ENCODE peak calls at places on chromosomes 7 and 10, in six cellular contexts. One of them, this sample, is unnamed.

GRCh38 chr10:129908406-129908805 is 55.7 kb downstream of the EBF3 start:
- DNase-seq in EH: no peak
- DNase-seq in AG10803: no peak
- DNase-seq in stimulated activated naive CD4-positive, alpha-beta T cell: no peak
- DNase-seq in OCI-LY7: no peak
- DNase-seq in tibial nerve: no peak
- DNase-seq in this sample: no peak

GRCh38 chr7:83271212-83272099 is 108.8 kb upstream of the PCLO start:
- DNase-seq in OCI-LY7: peak
- DNase-seq in AG10803: peak
- DNase-seq in tibial nerve: no peak
- DNase-seq in EH: peak
- DNase-seq in stimulated activated naive CD4-positive, alpha-beta T cell: no peak
- DNase-seq in this sample: no peak

GRCh38 chr7:80960228-80960627 is 41.4 kb upstream of the SEMA3C start:
- DNase-seq in stimulated activated naive CD4-positive, alpha-beta T cell: no peak
- DNase-seq in EH: peak
- DNase-seq in AG10803: peak
- DNase-seq in OCI-LY7: no peak
- DNase-seq in tibial nerve: no peak
- DNase-seq in this sample: no peak

GRCh38 chr7:111752022-111752582 is 189.8 kb upstream of the IMMP2L start:
- DNase-seq in tibial nerve: no peak
- DNase-seq in AG10803: peak
- DNase-seq in stimulated activated naive CD4-positive, alpha-beta T cell: peak
- DNase-seq in EH: peak
- DNase-seq in OCI-LY7: peak
- DNase-seq in this sample: peak

GRCh38 chr7:151425670-151426075 is 14.3 kb downstream of the CRYGN start:
- DNase-seq in AG10803: peak
- DNase-seq in stimulated activated naive CD4-positive, alpha-beta T cell: no peak
- DNase-seq in OCI-LY7: no peak
- DNase-seq in EH: peak
- DNase-seq in tibial nerve: no peak
- DNase-seq in this sample: no peak

GRCh38 chr7:122033641-122034040 is 110.4 kb downstream of the AASS start:
- DNase-seq in stimulated activated naive CD4-positive, alpha-beta T cell: no peak
- DNase-seq in tibial nerve: no peak
- DNase-seq in OCI-LY7: no peak
- DNase-seq in EH: no peak
- DNase-seq in AG10803: no peak
- DNase-seq in this sample: no peak

GRCh38 chr10:73758704-73759511 is 14.7 kb downstream of the SEC24C start:
- DNase-seq in stimulated activated naive CD4-positive, alpha-beta T cell: no peak
- DNase-seq in OCI-LY7: no peak
- DNase-seq in EH: no peak
- DNase-seq in AG10803: no peak
- DNase-seq in tibial nerve: no peak
- DNase-seq in this sample: no peak

GRCh38 chr10:85600026-85600743 is 766.4 kb downstream of the GRID1 start:
- DNase-seq in AG10803: no peak
- DNase-seq in tibial nerve: no peak
- DNase-seq in stimulated activated naive CD4-positive, alpha-beta T cell: no peak
- DNase-seq in EH: no peak
- DNase-seq in OCI-LY7: no peak
- DNase-seq in this sample: no peak

GRCh38 chr7:141014091-141014490 is 661 bp downstream of the MRPS33 start:
- DNase-seq in tibial nerve: no peak
- DNase-seq in EH: peak
- DNase-seq in AG10803: peak
- DNase-seq in OCI-LY7: no peak
- DNase-seq in stimulated activated naive CD4-positive, alpha-beta T cell: no peak
- DNase-seq in this sample: no peak

GRCh38 chr7:5429253-5429856 is 5.7 kb upstream of the TNRC18 start:
- DNase-seq in stimulated activated naive CD4-positive, alpha-beta T cell: no peak
- DNase-seq in tibial nerve: no peak
- DNase-seq in AG10803: peak
- DNase-seq in EH: peak
- DNase-seq in OCI-LY7: no peak
- DNase-seq in this sample: no peak

GRCh38 chr10:63197304-63198092 is 64.4 kb downstream of the NRBF2 start:
- DNase-seq in EH: peak
- DNase-seq in AG10803: peak
- DNase-seq in tibial nerve: no peak
- DNase-seq in OCI-LY7: no peak
- DNase-seq in stimulated activated naive CD4-positive, alpha-beta T cell: no peak
- DNase-seq in this sample: no peak

GRCh38 chr7:159095979-159096411 is 48.7 kb downstream of the VIPR2 start:
- DNase-seq in EH: no peak
- DNase-seq in AG10803: no peak
- DNase-seq in OCI-LY7: no peak
- DNase-seq in stimulated activated naive CD4-positive, alpha-beta T cell: no peak
- DNase-seq in tibial nerve: no peak
- DNase-seq in this sample: no peak

GRCh38 chr10:62723375-62723774 is 81.1 kb upstream of the ADO start:
- DNase-seq in AG10803: no peak
- DNase-seq in OCI-LY7: no peak
- DNase-seq in tibial nerve: no peak
- DNase-seq in stimulated activated naive CD4-positive, alpha-beta T cell: no peak
- DNase-seq in EH: no peak
- DNase-seq in this sample: no peak

GRCh38 chr10:129101232-129101980 is 365.6 kb upstream of the MGMT start:
- DNase-seq in stimulated activated naive CD4-positive, alpha-beta T cell: peak
- DNase-seq in AG10803: no peak
- DNase-seq in OCI-LY7: no peak
- DNase-seq in tibial nerve: no peak
- DNase-seq in EH: no peak
- DNase-seq in this sample: peak

GRCh38 chr7:38615665-38616064 is 15.5 kb downstream of the AMPH start:
- DNase-seq in stimulated activated naive CD4-positive, alpha-beta T cell: no peak
- DNase-seq in OCI-LY7: no peak
- DNase-seq in EH: no peak
- DNase-seq in AG10803: no peak
- DNase-seq in tibial nerve: no peak
- DNase-seq in this sample: no peak

GRCh38 chr7:105880571-105881330 is 4.4 kb upstream of the ATXN7L1 start:
- DNase-seq in OCI-LY7: no peak
- DNase-seq in stimulated activated naive CD4-positive, alpha-beta T cell: no peak
- DNase-seq in AG10803: no peak
- DNase-seq in EH: no peak
- DNase-seq in tibial nerve: no peak
- DNase-seq in this sample: no peak

GRCh38 chr7:2934211-2934731 is 90.2 kb upstream of the GNA12 start:
- DNase-seq in EH: peak
- DNase-seq in stimulated activated naive CD4-positive, alpha-beta T cell: no peak
- DNase-seq in OCI-LY7: no peak
- DNase-seq in AG10803: peak
- DNase-seq in tibial nerve: no peak
- DNase-seq in this sample: no peak

GRCh38 chr7:136925049-136925448 is 56.6 kb downstream of the CHRM2 start:
- DNase-seq in EH: peak
- DNase-seq in stimulated activated naive CD4-positive, alpha-beta T cell: no peak
- DNase-seq in tibial nerve: no peak
- DNase-seq in AG10803: no peak
- DNase-seq in OCI-LY7: no peak
- DNase-seq in this sample: no peak

GRCh38 chr10:30510184-30510931 is 76.4 kb downstream of the MAP3K8 start:
- DNase-seq in tibial nerve: peak
- DNase-seq in AG10803: peak
- DNase-seq in EH: peak
- DNase-seq in OCI-LY7: no peak
- DNase-seq in stimulated activated naive CD4-positive, alpha-beta T cell: no peak
- DNase-seq in this sample: no peak

GRCh38 chr7:157234271-157234670 is 95.5 kb downstream of the UBE3C start:
- DNase-seq in tibial nerve: no peak
- DNase-seq in OCI-LY7: no peak
- DNase-seq in AG10803: peak
- DNase-seq in stimulated activated naive CD4-positive, alpha-beta T cell: no peak
- DNase-seq in EH: peak
- DNase-seq in this sample: no peak

GRCh38 chr10:29435809-29436501 is 147.1 kb downstream of the LYZL1 start:
- DNase-seq in AG10803: peak
- DNase-seq in OCI-LY7: no peak
- DNase-seq in stimulated activated naive CD4-positive, alpha-beta T cell: no peak
- DNase-seq in tibial nerve: no peak
- DNase-seq in EH: peak
- DNase-seq in this sample: no peak

GRCh38 chr10:119896061-119896655 is 3.6 kb downstream of the SEC23IP start:
- DNase-seq in stimulated activated naive CD4-positive, alpha-beta T cell: no peak
- DNase-seq in tibial nerve: peak
- DNase-seq in AG10803: peak
- DNase-seq in OCI-LY7: no peak
- DNase-seq in EH: peak
- DNase-seq in this sample: no peak

GRCh38 chr7:121202834-121203233 is 126.0 kb upstream of the WNT16 start:
- DNase-seq in OCI-LY7: no peak
- DNase-seq in AG10803: peak
- DNase-seq in EH: peak
- DNase-seq in stimulated activated naive CD4-positive, alpha-beta T cell: no peak
- DNase-seq in tibial nerve: no peak
- DNase-seq in this sample: no peak

GRCh38 chr7:82841828-82842227 is 320.9 kb downstream of the PCLO start:
- DNase-seq in EH: peak
- DNase-seq in OCI-LY7: no peak
- DNase-seq in stimulated activated naive CD4-positive, alpha-beta T cell: no peak
- DNase-seq in tibial nerve: no peak
- DNase-seq in AG10803: no peak
- DNase-seq in this sample: no peak

GRCh38 chr7:129176853-129177369 is 11.5 kb upstream of the SMO start:
- DNase-seq in stimulated activated naive CD4-positive, alpha-beta T cell: no peak
- DNase-seq in AG10803: no peak
- DNase-seq in OCI-LY7: no peak
- DNase-seq in EH: no peak
- DNase-seq in tibial nerve: no peak
- DNase-seq in this sample: no peak

GRCh38 chr10:19256331-19256730 is 207.7 kb downstream of the MALRD1 start:
- DNase-seq in AG10803: no peak
- DNase-seq in OCI-LY7: no peak
- DNase-seq in stimulated activated naive CD4-positive, alpha-beta T cell: no peak
- DNase-seq in tibial nerve: no peak
- DNase-seq in EH: no peak
- DNase-seq in this sample: no peak

GRCh38 chr7:55550010-55550409 is 22.3 kb downstream of the VOPP1 start:
- DNase-seq in AG10803: no peak
- DNase-seq in OCI-LY7: peak
- DNase-seq in tibial nerve: no peak
- DNase-seq in stimulated activated naive CD4-positive, alpha-beta T cell: no peak
- DNase-seq in EH: no peak
- DNase-seq in this sample: no peak

GRCh38 chr7:155263522-155264197 is 34.0 kb upstream of the INSIG1 start:
- DNase-seq in OCI-LY7: peak
- DNase-seq in EH: no peak
- DNase-seq in stimulated activated naive CD4-positive, alpha-beta T cell: no peak
- DNase-seq in AG10803: no peak
- DNase-seq in tibial nerve: no peak
- DNase-seq in this sample: no peak

GRCh38 chr10:10128387-10128786 is 889.3 kb upstream of the CELF2 start:
- DNase-seq in stimulated activated naive CD4-positive, alpha-beta T cell: no peak
- DNase-seq in tibial nerve: no peak
- DNase-seq in EH: no peak
- DNase-seq in AG10803: no peak
- DNase-seq in OCI-LY7: no peak
- DNase-seq in this sample: no peak